ENCODE peak calls at places on chromosomes 5 and 9, in nine cellular contexts. W is activated T-cell treated with anti-CD3 and anti-CD28 coated beads, Interleukin-2, amount 50 U/mL, for 4 hours; T is Jurkat, Clone E6-1; P is activated CD4-positive, alpha-beta T cell treated with anti-CD3 and anti-CD28 coated beads, Interleukin-2, amount 50 U/mL, for 48 hours; I is activated CD4-positive, alpha-beta memory T cell treated with anti-CD3 and anti-CD28 coated beads for 36 hours; L is Kasumi-1; N is cardiac septum; M is mesendoderm; A is HTR-8/SVneo. H is an unnamed sample.

GRCh38 chr5:37940931-37941623 is 101.2 kb upstream of the GDNF start:
- DNase-seq in T (no peak), L (no peak), A (no peak), M (peak; percentile 21), W (no peak), P (no peak), N (no peak), I (no peak), H (no peak)

GRCh38 chr5:173689171-173689676 is 72.8 kb upstream of the BOD1 start:
- DNase-seq in N (no peak), I (no peak), W (no peak), A (no peak), T (no peak), L (no peak), M (no peak), P (no peak), H (no peak)

GRCh38 chr9:124506433-124506832 is 766 bp downstream of the NR5A1 start:
- DNase-seq in W (no peak), M (no peak), T (no peak), N (no peak), A (no peak), P (no peak), I (no peak), L (no peak), H (no peak)

GRCh38 chr5:61329729-61330128 is 2.3 kb upstream of the ZSWIM6 start:
- DNase-seq in N (no peak), L (peak; percentile 18), I (peak; percentile 54), W (peak; percentile 24), M (no peak), A (no peak), P (no peak), T (no peak), H (no peak)

GRCh38 chr9:12426198-12426864 is 266.9 kb upstream of the TYRP1 start:
- DNase-seq in P (no peak), M (peak; percentile 57), I (no peak), T (peak; percentile 4), W (no peak), A (peak; percentile 1), N (no peak), L (peak; percentile 33), H (no peak)

GRCh38 chr5:56075361-56075760 is 80.6 kb upstream of the IL6ST start:
- DNase-seq in P (no peak), L (no peak), M (no peak), I (no peak), N (no peak), T (no peak), W (no peak), A (no peak), H (no peak)

GRCh38 chr9:105320568-105320967 is 76.1 kb downstream of the SLC44A1 start:
- DNase-seq in A (no peak), M (no peak), W (no peak), L (no peak), I (no peak), N (no peak), T (no peak), P (no peak), H (no peak)

GRCh38 chr9:115104908-115105307 is 13.0 kb downstream of the TNC start:
- DNase-seq in P (no peak), M (no peak), T (no peak), W (no peak), A (no peak), I (no peak), N (no peak), L (no peak), H (no peak)

GRCh38 chr9:132671620-132672412 is 1.6 kb downstream of the GTF3C4 start:
- DNase-seq in A (no peak), L (no peak), P (no peak), T (no peak), I (no peak), N (no peak), M (no peak), W (no peak), H (no peak)

GRCh38 chr5:56102885-56103284 is 108.1 kb upstream of the IL6ST start:
- DNase-seq in P (no peak), W (no peak), I (no peak), L (no peak), N (no peak), M (no peak), T (no peak), A (no peak), H (no peak)

GRCh38 chr5:61318374-61318773 is 13.7 kb upstream of the ZSWIM6 start:
- DNase-seq in A (no peak), N (no peak), I (no peak), W (no peak), T (no peak), M (no peak), L (no peak), P (no peak), H (no peak)

GRCh38 chr9:89603629-89604462 is 966 bp upstream of the GADD45G start:
- DNase-seq in A (peak; percentile 18), L (peak; percentile 9), M (peak; percentile 92), T (no peak), W (no peak), N (peak; percentile 90), P (peak; percentile 58), I (peak; percentile 65), H (no peak)

GRCh38 chr9:80020530-80020929 is 448.8 kb downstream of the TLE4 start:
- DNase-seq in A (no peak), I (no peak), W (no peak), M (no peak), P (no peak), L (no peak), T (no peak), N (no peak), H (no peak)

GRCh38 chr5:125481506-125482455 is 735.3 kb upstream of the ZNF608 start:
- DNase-seq in T (no peak), M (peak; percentile 47), W (no peak), I (no peak), P (no peak), A (no peak), L (no peak), N (no peak), H (no peak)

GRCh38 chr5:112548246-112548982 is 129.3 kb upstream of the EPB41L4A start:
- DNase-seq in W (no peak), T (no peak), L (no peak), I (peak; percentile 27), P (peak; percentile 5), M (no peak), N (no peak), A (no peak), H (no peak)

GRCh38 chr9:126514037-126514821 is 99.5 kb upstream of the LMX1B start:
- DNase-seq in T (no peak), P (peak; percentile 73), L (no peak), I (peak; percentile 67), M (peak; percentile 81), A (peak; percentile 55), W (peak; percentile 49), N (peak; percentile 88), H (no peak)

GRCh38 chr5:111530298-111530740 is 18.0 kb upstream of the STARD4 start:
- DNase-seq in P (peak; percentile 79), M (peak; percentile 78), N (peak; percentile 88), A (peak; percentile 89), T (peak; percentile 46), W (peak; percentile 81), L (peak; percentile 83), I (peak; percentile 88), H (peak; percentile 49)

GRCh38 chr9:98719055-98719454 is 10.3 kb upstream of the GABBR2 start:
- DNase-seq in T (no peak), M (no peak), P (no peak), L (no peak), I (no peak), N (no peak), A (no peak), W (no peak), H (no peak)

GRCh38 chr5:36507332-36507952 is 99.0 kb upstream of the SLC1A3 start:
- DNase-seq in L (peak; percentile 86), M (peak; percentile 74), P (peak; percentile 82), A (peak; percentile 81), T (peak; percentile 49), W (peak; percentile 62), I (peak; percentile 78), N (peak; percentile 86), H (peak; percentile 8)

GRCh38 chr9:137314561-137315560 is 12.8 kb upstream of the NRARP start:
- DNase-seq in P (no peak), L (no peak), M (no peak), W (no peak), T (no peak), N (no peak), A (no peak), I (no peak), H (no peak)

GRCh38 chr5:102713682-102714231 is 41.3 kb upstream of the PAM start:
- DNase-seq in N (no peak), M (no peak), A (no peak), L (no peak), T (no peak), I (no peak), P (no peak), W (no peak), H (no peak)

GRCh38 chr5:150904479-150905311 is at the start of gene ZNF300:
- DNase-seq in A (peak; percentile 62), T (no peak), M (peak; percentile 97), W (peak; percentile 52), I (peak; percentile 49), N (peak; percentile 90), P (peak; percentile 35), L (no peak), H (no peak)

GRCh38 chr5:51832934-51833470 is 449.8 kb downstream of the ISL1 start:
- DNase-seq in I (no peak), W (no peak), P (no peak), A (no peak), M (no peak), N (no peak), L (no peak), T (no peak), H (no peak)

GRCh38 chr5:5407924-5408323 is 14.6 kb upstream of the ICE1 start:
- DNase-seq in T (no peak), I (no peak), M (no peak), N (no peak), P (no peak), W (no peak), L (no peak), A (no peak), H (no peak)

GRCh38 chr9:36833954-36834353 is 200.1 kb downstream of the PAX5 start:
- DNase-seq in I (no peak), W (no peak), L (no peak), T (no peak), N (peak; percentile 26), M (peak; percentile 65), A (no peak), P (no peak), H (no peak)

GRCh38 chr5:177361418-177362101 is 3.8 kb downstream of the RGS14 start:
- DNase-seq in N (peak; percentile 81), P (no peak), A (no peak), L (peak; percentile 34), W (no peak), I (peak; percentile 31), M (no peak), T (no peak), H (peak; percentile 24)

GRCh38 chr9:113509463-113509862 is 45.9 kb downstream of the RGS3 start:
- DNase-seq in W (no peak), N (no peak), A (no peak), L (no peak), P (no peak), T (no peak), M (no peak), I (no peak), H (no peak)

GRCh38 chr5:112254303-112254702 is 164.8 kb downstream of the EPB41L4A start:
- DNase-seq in M (no peak), N (no peak), W (no peak), I (no peak), A (no peak), L (no peak), P (no peak), T (no peak), H (no peak)

GRCh38 chr9:138022756-138023393 is 145.3 kb downstream of the CACNA1B start:
- DNase-seq in M (peak; percentile 36), P (no peak), N (no peak), I (no peak), T (no peak), L (no peak), W (no peak), A (no peak), H (no peak)

GRCh38 chr9:126952180-126952960 is 37.8 kb downstream of the RALGPS1 start:
- DNase-seq in M (peak; percentile 27), T (no peak), A (no peak), I (no peak), L (no peak), P (no peak), W (no peak), N (no peak), H (no peak)

GRCh38 chr9:130383350-130383715 is 61.4 kb upstream of the ASS1 start:
- DNase-seq in L (no peak), A (no peak), W (no peak), I (no peak), M (no peak), T (no peak), P (no peak), N (no peak), H (no peak)

H was measured in GF-D8.